ENCODE peak calls at places on chromosome 22, in four cellular contexts. Y is K562, U is HepG2, T is HCT116. Z is an unnamed sample.

GRCh38 chr22:18005201-18005926 is 19.0 kb downstream of the MICAL3 start:
- DNase-seq in Y (no peak), U (no peak), T (no peak), Z (no peak)

GRCh38 chr22:27594474-27595134 is 207.0 kb downstream of the MN1 start:
- DNase-seq in Y (peak), U (no peak), T (no peak), Z (no peak)

GRCh38 chr22:44901301-44901700 is 108.5 kb downstream of the PHF21B start:
- DNase-seq in Y (no peak), U (no peak), T (peak), Z (no peak)

GRCh38 chr22:17922925-17923898 is 101.1 kb downstream of the MICAL3 start:
- DNase-seq in Y (no peak), U (no peak), T (no peak), Z (no peak)

GRCh38 chr22:21856197-21856596 is 11.2 kb downstream of the MAPK1 start:
- DNase-seq in Y (peak), U (no peak), T (no peak), Z (no peak)

GRCh38 chr22:23503736-23504440 is 76.2 kb downstream of the IGLL1 start:
- DNase-seq in Y (no peak), U (no peak), T (no peak), Z (no peak)

GRCh38 chr22:22047776-22048175 is 65.2 kb upstream of the TOP3B start:
- DNase-seq in Y (no peak), U (no peak), T (no peak), Z (no peak)

GRCh38 chr22:22817468-22818201 is 70.0 kb upstream of the IGLL5 start:
- DNase-seq in Y (peak), U (no peak), T (no peak), Z (no peak)

GRCh38 chr22:24843048-24843447 is 37.0 kb downstream of the SGSM1 start:
- DNase-seq in Y (no peak), U (no peak), T (no peak), Z (no peak)

GRCh38 chr22:23305922-23306374 is 125.6 kb downstream of the BCR start:
- DNase-seq in Y (no peak), U (no peak), T (no peak), Z (no peak)

GRCh38 chr22:44179989-44180705 is 578 bp upstream of the PARVG start:
- DNase-seq in Y (no peak), U (no peak), T (no peak), Z (no peak)

GRCh38 chr22:24441406-24442351 is 14.3 kb downstream of the ADORA2A start:
- DNase-seq in Y (no peak), U (no peak), T (no peak), Z (no peak)

GRCh38 chr22:36386900-36387663 is 685 bp downstream of the MYH9 start:
- DNase-seq in Y (no peak), U (no peak), T (no peak), Z (no peak)

GRCh38 chr22:26956346-26956745 is 299.0 kb downstream of the MIAT start:
- DNase-seq in Y (no peak), U (no peak), T (no peak), Z (no peak)

GRCh38 chr22:29647954-29648737 is 44.7 kb downstream of the NF2 start:
- DNase-seq in Y (no peak), U (no peak), T (no peak), Z (no peak)

GRCh38 chr22:28208797-28209196 is 289.7 kb upstream of the PITPNB start:
- DNase-seq in Y (no peak), U (no peak), T (no peak), Z (no peak)

GRCh38 chr22:22759889-22760546 is 115.6 kb downstream of the GGTLC2 start:
- DNase-seq in Y (no peak), U (no peak), T (no peak), Z (no peak)

GRCh38 chr22:35634015-35634414 is 14.2 kb upstream of the APOL6 start:
- DNase-seq in Y (no peak), U (no peak), T (no peak), Z (no peak)

GRCh38 chr22:32753591-32753990 is 47.9 kb upstream of the TIMP3 start:
- DNase-seq in Y (no peak), U (no peak), T (no peak), Z (no peak)

GRCh38 chr22:32752868-32753520 is 48.5 kb upstream of the TIMP3 start:
- DNase-seq in Y (no peak), U (no peak), T (no peak), Z (no peak)

GRCh38 chr22:32751065-32751739 is 50.3 kb upstream of the TIMP3 start:
- DNase-seq in Y (no peak), U (peak), T (no peak), Z (no peak)

GRCh38 chr22:32752326-32752725 is 49.2 kb upstream of the TIMP3 start:
- DNase-seq in Y (no peak), U (no peak), T (no peak), Z (no peak)

DNA sequence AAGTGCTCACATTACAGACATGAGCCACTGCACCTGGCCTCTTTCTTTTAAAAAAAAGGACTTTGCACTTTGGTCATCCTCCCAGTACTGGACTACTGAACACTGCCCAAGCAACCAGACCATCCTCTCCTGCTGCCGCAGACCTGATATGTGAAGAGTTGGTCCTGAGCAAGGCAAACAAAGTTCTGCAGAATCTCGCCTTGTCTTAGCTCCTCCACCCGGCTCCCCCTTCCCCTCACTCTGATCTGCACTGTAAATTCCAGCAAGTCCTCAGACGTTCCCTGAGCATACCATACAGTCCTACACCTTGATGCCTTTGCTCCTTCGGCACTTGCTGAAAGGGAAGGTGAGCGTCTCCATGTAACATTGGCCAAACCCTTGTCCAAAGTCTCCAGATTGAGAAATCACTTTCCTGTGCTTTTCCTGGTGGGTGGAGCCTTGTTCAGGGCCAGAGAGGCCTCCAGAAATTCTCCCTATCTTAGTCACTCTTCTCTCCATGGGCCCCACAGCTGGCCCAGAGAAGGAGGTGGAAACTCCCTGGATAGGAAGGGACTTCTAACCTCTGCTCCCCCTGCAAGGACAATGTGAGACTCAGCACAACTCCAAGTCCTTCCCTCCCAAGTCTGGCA is 47.0 kb upstream of the TIMP3 start:
- DNase-seq in Y (no peak), U (peak), T (no peak), Z (no peak)
- TF ChIP-seq CEBPB in Y (no peak), U (peak), T (peak), Z (no peak)

DNA sequence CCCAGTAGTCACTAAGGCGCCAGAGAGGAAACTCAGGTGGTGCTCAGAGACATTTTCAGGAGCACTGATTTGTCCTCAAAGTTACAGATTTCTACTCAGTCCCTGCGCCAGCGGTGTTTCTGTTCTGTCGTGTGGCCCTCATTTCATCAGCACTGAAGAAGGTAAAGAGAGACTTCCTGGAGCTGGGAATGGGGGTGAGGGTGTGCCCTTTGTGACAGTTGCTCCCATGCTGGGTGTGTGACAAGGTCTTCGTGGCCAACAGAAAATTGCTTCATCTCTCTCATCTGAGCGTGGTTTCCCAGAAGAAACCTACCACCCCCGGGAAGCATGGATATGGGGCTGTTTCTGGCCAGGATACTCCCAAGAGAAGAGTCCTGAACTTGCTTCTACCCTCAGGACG is 2.0 kb upstream of the PPARA start:
- DNase-seq in Y (no peak), U (no peak), T (no peak), Z (no peak)
- TF ChIP-seq CEBPB in Y (no peak), U (peak), T (no peak), Z (no peak)

GRCh38 chr22:47175761-47176359 is 413.4 kb downstream of the TBC1D22A start:
- DNase-seq in Y (no peak), U (no peak), T (no peak), Z (no peak)

GRCh38 chr22:47175151-47175760 is 412.8 kb downstream of the TBC1D22A start:
- DNase-seq in Y (no peak), U (no peak), T (no peak), Z (no peak)

GRCh38 chr22:47178339-47178738 is 415.9 kb downstream of the TBC1D22A start:
- DNase-seq in Y (no peak), U (no peak), T (no peak), Z (no peak)

GRCh38 chr22:47177334-47177815 is 414.9 kb downstream of the TBC1D22A start:
- DNase-seq in Y (no peak), U (no peak), T (no peak), Z (no peak)

GRCh38 chr22:47176573-47177333 is 414.3 kb downstream of the TBC1D22A start:
- DNase-seq in Y (no peak), U (no peak), T (no peak), Z (no peak)
- TF ChIP-seq CEBPB in Y (no peak), U (no peak), T (no peak), Z (no peak)

DNA sequence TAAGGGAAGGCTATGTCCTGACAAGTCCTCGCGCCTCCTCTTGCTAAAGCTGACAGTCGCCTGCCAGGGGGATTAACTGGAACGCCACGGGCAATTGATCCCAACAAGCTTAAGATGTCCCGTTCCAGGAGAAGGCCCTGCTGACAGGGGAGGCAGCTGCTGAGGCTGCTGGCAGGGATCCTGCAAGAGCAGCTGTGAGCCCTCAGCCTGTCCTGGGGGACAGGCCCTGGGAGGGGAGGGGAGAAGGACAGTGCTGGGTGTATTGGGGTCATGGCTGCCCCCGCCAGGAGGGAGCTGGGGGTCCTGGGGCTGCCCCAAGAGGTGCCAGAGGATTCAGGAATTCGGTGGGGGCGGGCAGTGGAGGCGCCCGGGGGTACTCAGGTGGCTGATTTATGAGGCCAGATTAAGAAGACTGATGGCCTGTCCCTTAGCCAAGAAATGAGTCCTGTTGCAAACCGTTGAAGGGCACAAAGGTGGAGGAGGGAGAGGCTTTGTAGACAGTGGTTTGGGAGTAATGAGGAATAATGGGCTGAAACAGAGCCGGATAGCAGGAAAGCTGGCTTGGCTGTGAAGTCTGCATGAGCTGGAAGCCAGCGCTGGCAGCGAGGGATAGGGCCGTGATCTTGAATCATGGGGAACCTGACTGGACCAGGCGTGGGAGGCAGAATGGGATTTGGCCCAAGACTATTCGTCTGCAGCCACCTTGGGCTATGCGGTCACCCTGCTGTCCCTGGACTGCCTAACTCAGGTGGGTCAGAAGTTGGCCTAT is 133.5 kb downstream of the CACNA1I start:
- DNase-seq in Y (no peak), U (no peak), T (no peak), Z (no peak)
- TF ChIP-seq CEBPB in Y (no peak), U (no peak), T (no peak), Z (no peak)

GRCh38 chr22:37485006-37485713 is 1.0 kb downstream of the MFNG start:
- DNase-seq in Y (no peak), U (no peak), T (no peak), Z (no peak)
- TF ChIP-seq CEBPB in Y (no peak), U (no peak), T (no peak), Z (no peak)

GRCh38 chr22:40818192-40818746 is 877 bp downstream of the SLC25A17 start:
- DNase-seq in Y (no peak), U (no peak), T (no peak), Z (no peak)
- TF ChIP-seq CEBPB in Y (no peak), U (no peak), T (no peak), Z (no peak)

DNA sequence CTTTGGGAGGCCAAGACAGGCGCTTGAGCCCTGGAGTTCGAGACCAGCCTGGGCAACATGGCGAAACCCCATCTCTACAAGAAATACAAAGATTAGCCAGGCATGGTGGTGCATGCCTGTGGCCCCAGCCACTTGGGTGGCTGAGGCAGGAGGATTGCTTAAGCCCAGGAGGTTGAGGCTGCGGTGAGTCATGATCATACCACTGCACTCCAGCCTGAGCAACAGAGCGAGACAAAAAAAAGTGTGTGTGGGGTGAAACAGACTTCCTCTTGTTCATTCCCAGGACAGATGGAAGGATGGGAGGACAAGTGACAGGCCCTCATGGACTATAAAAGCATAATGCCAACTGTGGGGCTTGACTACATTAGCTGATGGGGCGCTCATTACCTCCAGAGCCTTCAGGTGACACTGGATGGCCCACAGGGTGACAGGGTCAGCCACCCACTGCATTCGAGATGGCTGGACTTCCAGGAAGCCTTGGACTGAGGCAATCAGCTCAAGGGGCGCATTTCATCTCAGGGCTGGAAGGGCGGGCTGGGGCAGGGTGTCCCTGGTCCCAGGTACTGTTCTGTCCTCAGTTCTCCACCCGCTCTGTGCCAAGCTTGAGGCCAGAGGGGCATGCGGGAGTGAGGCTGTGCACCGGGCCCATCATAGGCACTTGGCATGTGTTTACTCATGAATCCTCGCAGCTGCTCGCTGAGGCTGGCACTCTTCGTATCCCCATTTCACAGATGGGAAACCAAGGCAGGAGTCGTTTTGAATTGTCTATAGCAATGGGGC is 12.5 kb downstream of the NPTXR start:
- DNase-seq in Y (no peak), U (no peak), T (no peak), Z (no peak)
- TF ChIP-seq CEBPB in Y (peak), U (no peak), T (peak), Z (no peak)

DNA sequence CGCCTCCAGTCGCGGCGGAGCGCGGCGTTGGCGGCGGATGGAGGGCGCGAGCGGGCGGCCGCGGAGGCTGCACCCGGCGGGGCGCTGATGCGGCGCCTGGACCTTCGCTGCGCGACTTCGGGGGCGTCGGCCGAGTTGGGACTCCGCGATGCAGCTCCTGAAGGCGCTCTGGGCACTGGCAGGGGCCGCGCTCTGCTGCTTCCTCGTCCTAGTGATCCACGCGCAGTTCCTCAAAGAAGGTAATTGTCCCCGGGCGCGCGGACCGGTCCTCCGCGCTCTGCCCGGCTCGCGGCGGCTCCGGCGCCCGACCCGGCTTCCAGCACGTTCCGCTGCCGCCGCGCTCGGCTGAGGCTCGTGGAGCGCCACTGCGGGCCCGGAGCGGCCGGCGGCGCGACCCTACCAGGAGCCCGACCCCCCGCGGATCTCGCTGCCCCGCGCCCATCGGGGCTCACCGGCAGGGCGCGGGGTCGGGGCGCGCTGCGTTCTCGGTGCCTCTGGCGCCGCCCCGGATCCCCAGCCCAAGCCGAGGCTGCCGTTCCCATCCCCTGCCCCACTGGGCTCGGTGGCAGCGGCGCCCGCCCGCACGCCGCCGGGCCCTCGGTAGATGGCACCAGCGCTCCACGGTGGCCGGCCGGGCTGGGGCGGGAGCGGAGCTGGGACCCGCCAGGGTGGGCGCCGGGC is 1251.2 kb downstream of the BRD1 start:
- DNase-seq in Y (no peak), U (no peak), T (no peak), Z (no peak)
- TF ChIP-seq CEBPB in Y (no peak), U (no peak), T (no peak), Z (no peak)

GRCh38 chr22:19519041-19519926 is 4.9 kb downstream of the CLDN5 start:
- DNase-seq in Y (no peak), U (no peak), T (no peak), Z (no peak)

GRCh38 chr22:19517919-19518567 is 6.2 kb downstream of the CLDN5 start:
- DNase-seq in Y (no peak), U (no peak), T (no peak), Z (no peak)

GRCh38 chr22:19518568-19519030 is 5.6 kb downstream of the CLDN5 start:
- DNase-seq in Y (no peak), U (no peak), T (no peak), Z (no peak)

GRCh38 chr22:19520566-19521305 is 3.5 kb downstream of the CLDN5 start:
- DNase-seq in Y (no peak), U (no peak), T (no peak), Z (no peak)

GRCh38 chr22:19520007-19520406 is 4.2 kb downstream of the CLDN5 start:
- DNase-seq in Y (no peak), U (no peak), T (no peak), Z (no peak)
- TF ChIP-seq CEBPB in Y (no peak), U (no peak), T (no peak), Z (no peak)